ENCODE peak calls at places on chromosomes 16 and 17, in five cellular contexts. One of them, this sample, is unnamed.

GRCh38 chr16:48609453-48610023 is 442 bp downstream of the N4BP1 start:
- DNase-seq in head of caudate nucleus: peak; percentile 67
- DNase-seq in activated naive CD4-positive, alpha-beta T cell treated with Interleukin-2 at 50 U/mL for 16 hours: peak; percentile 54
- DNase-seq in NCI-H69: peak; percentile 83
- DNase-seq in GM12892: peak; percentile 45
- DNase-seq in this sample: no peak

GRCh38 chr17:82317394-82318168 is at the start of gene CD7:
- DNase-seq in GM12892: no peak
- DNase-seq in activated naive CD4-positive, alpha-beta T cell treated with Interleukin-2 at 50 U/mL for 16 hours: peak; percentile 66
- DNase-seq in head of caudate nucleus: no peak
- DNase-seq in NCI-H69: no peak
- DNase-seq in this sample: no peak

GRCh38 chr17:59764292-59764741 is 56.9 kb downstream of the VMP1 start:
- DNase-seq in activated naive CD4-positive, alpha-beta T cell treated with Interleukin-2 at 50 U/mL for 16 hours: no peak
- DNase-seq in GM12892: no peak
- DNase-seq in NCI-H69: no peak
- DNase-seq in head of caudate nucleus: no peak
- DNase-seq in this sample: no peak

GRCh38 chr16:88062341-88062861 is 111.2 kb downstream of the BANP start:
- DNase-seq in activated naive CD4-positive, alpha-beta T cell treated with Interleukin-2 at 50 U/mL for 16 hours: no peak
- DNase-seq in head of caudate nucleus: no peak
- DNase-seq in NCI-H69: no peak
- DNase-seq in GM12892: no peak
- DNase-seq in this sample: no peak

GRCh38 chr17:33366998-33367397 is 73.9 kb upstream of the ASIC2 start:
- DNase-seq in GM12892: no peak
- DNase-seq in head of caudate nucleus: no peak
- DNase-seq in NCI-H69: no peak
- DNase-seq in activated naive CD4-positive, alpha-beta T cell treated with Interleukin-2 at 50 U/mL for 16 hours: no peak
- DNase-seq in this sample: no peak

GRCh38 chr17:55224746-55225145 is 40.0 kb upstream of the HLF start:
- DNase-seq in NCI-H69: peak; percentile 58
- DNase-seq in GM12892: no peak
- DNase-seq in head of caudate nucleus: no peak
- DNase-seq in activated naive CD4-positive, alpha-beta T cell treated with Interleukin-2 at 50 U/mL for 16 hours: no peak
- DNase-seq in this sample: no peak

GRCh38 chr16:35102780-35103403 is 1643.5 kb downstream of the TP53TG3F start:
- DNase-seq in NCI-H69: no peak
- DNase-seq in head of caudate nucleus: no peak
- DNase-seq in GM12892: no peak
- DNase-seq in activated naive CD4-positive, alpha-beta T cell treated with Interleukin-2 at 50 U/mL for 16 hours: no peak
- DNase-seq in this sample: no peak

GRCh38 chr16:25210758-25211157 is 6.0 kb upstream of the AQP8 start:
- DNase-seq in NCI-H69: no peak
- DNase-seq in activated naive CD4-positive, alpha-beta T cell treated with Interleukin-2 at 50 U/mL for 16 hours: no peak
- DNase-seq in GM12892: no peak
- DNase-seq in head of caudate nucleus: no peak
- DNase-seq in this sample: no peak

GRCh38 chr17:59329558-59330313 is 1.7 kb upstream of the YPEL2 start:
- DNase-seq in NCI-H69: peak; percentile 85
- DNase-seq in activated naive CD4-positive, alpha-beta T cell treated with Interleukin-2 at 50 U/mL for 16 hours: peak; percentile 51
- DNase-seq in GM12892: no peak
- DNase-seq in head of caudate nucleus: peak; percentile 80
- DNase-seq in this sample: peak; percentile 93

GRCh38 chr16:31204871-31205666 is 2.5 kb upstream of the PYCARD start:
- DNase-seq in head of caudate nucleus: no peak
- DNase-seq in NCI-H69: no peak
- DNase-seq in activated naive CD4-positive, alpha-beta T cell treated with Interleukin-2 at 50 U/mL for 16 hours: no peak
- DNase-seq in GM12892: no peak
- DNase-seq in this sample: no peak

GRCh38 chr16:3065069-3065741 is at the start of gene IL32:
- DNase-seq in head of caudate nucleus: no peak
- DNase-seq in activated naive CD4-positive, alpha-beta T cell treated with Interleukin-2 at 50 U/mL for 16 hours: peak; percentile 80
- DNase-seq in NCI-H69: peak; percentile 35
- DNase-seq in GM12892: no peak
- DNase-seq in this sample: no peak

GRCh38 chr16:17233301-17234002 is 237.3 kb downstream of the XYLT1 start:
- DNase-seq in GM12892: no peak
- DNase-seq in activated naive CD4-positive, alpha-beta T cell treated with Interleukin-2 at 50 U/mL for 16 hours: no peak
- DNase-seq in head of caudate nucleus: no peak
- DNase-seq in NCI-H69: no peak
- DNase-seq in this sample: no peak

GRCh38 chr17:2929881-2930533 is 133.4 kb downstream of the OR1D5 start:
- DNase-seq in activated naive CD4-positive, alpha-beta T cell treated with Interleukin-2 at 50 U/mL for 16 hours: peak; percentile 20
- DNase-seq in GM12892: peak; percentile 49
- DNase-seq in NCI-H69: peak; percentile 33
- DNase-seq in head of caudate nucleus: no peak
- DNase-seq in this sample: no peak

GRCh38 chr16:66476328-66477027 is 49.4 kb downstream of the BEAN1 start:
- DNase-seq in GM12892: no peak
- DNase-seq in head of caudate nucleus: no peak
- DNase-seq in activated naive CD4-positive, alpha-beta T cell treated with Interleukin-2 at 50 U/mL for 16 hours: peak; percentile 70
- DNase-seq in NCI-H69: peak; percentile 5
- DNase-seq in this sample: no peak

GRCh38 chr17:36481829-36482228 is 4.7 kb upstream of the ZNHIT3 start:
- DNase-seq in GM12892: no peak
- DNase-seq in activated naive CD4-positive, alpha-beta T cell treated with Interleukin-2 at 50 U/mL for 16 hours: no peak
- DNase-seq in head of caudate nucleus: no peak
- DNase-seq in NCI-H69: no peak
- DNase-seq in this sample: no peak

GRCh38 chr17:4536259-4536741 is 18.9 kb downstream of the MYBBP1A start:
- DNase-seq in NCI-H69: no peak
- DNase-seq in head of caudate nucleus: no peak
- DNase-seq in activated naive CD4-positive, alpha-beta T cell treated with Interleukin-2 at 50 U/mL for 16 hours: no peak
- DNase-seq in GM12892: no peak
- DNase-seq in this sample: no peak

GRCh38 chr17:50918071-50918932 is 52.1 kb upstream of the TOB1 start:
- DNase-seq in head of caudate nucleus: no peak
- DNase-seq in activated naive CD4-positive, alpha-beta T cell treated with Interleukin-2 at 50 U/mL for 16 hours: no peak
- DNase-seq in GM12892: no peak
- DNase-seq in NCI-H69: no peak
- DNase-seq in this sample: no peak

GRCh38 chr16:17328971-17329370 is 141.8 kb downstream of the XYLT1 start:
- DNase-seq in NCI-H69: no peak
- DNase-seq in activated naive CD4-positive, alpha-beta T cell treated with Interleukin-2 at 50 U/mL for 16 hours: no peak
- DNase-seq in head of caudate nucleus: no peak
- DNase-seq in GM12892: no peak
- DNase-seq in this sample: no peak

GRCh38 chr17:62652251-62653001 is 25.0 kb downstream of the MRC2 start:
- DNase-seq in activated naive CD4-positive, alpha-beta T cell treated with Interleukin-2 at 50 U/mL for 16 hours: peak; percentile 27
- DNase-seq in NCI-H69: peak; percentile 84
- DNase-seq in GM12892: no peak
- DNase-seq in head of caudate nucleus: no peak
- DNase-seq in this sample: peak; percentile 40

GRCh38 chr17:7139400-7139799 is 24.8 kb upstream of the ASGR2 start:
- DNase-seq in GM12892: no peak
- DNase-seq in head of caudate nucleus: no peak
- DNase-seq in activated naive CD4-positive, alpha-beta T cell treated with Interleukin-2 at 50 U/mL for 16 hours: no peak
- DNase-seq in NCI-H69: no peak
- DNase-seq in this sample: no peak

GRCh38 chr16:58485184-58485887 is 14.6 kb upstream of the NDRG4 start:
- DNase-seq in NCI-H69: no peak
- DNase-seq in GM12892: no peak
- DNase-seq in activated naive CD4-positive, alpha-beta T cell treated with Interleukin-2 at 50 U/mL for 16 hours: no peak
- DNase-seq in head of caudate nucleus: no peak
- DNase-seq in this sample: no peak

GRCh38 chr17:13518271-13519000 is 83.3 kb downstream of the HS3ST3A1 start:
- DNase-seq in head of caudate nucleus: no peak
- DNase-seq in GM12892: no peak
- DNase-seq in activated naive CD4-positive, alpha-beta T cell treated with Interleukin-2 at 50 U/mL for 16 hours: no peak
- DNase-seq in NCI-H69: no peak
- DNase-seq in this sample: no peak

GRCh38 chr17:79114455-79115301 is 40.1 kb downstream of the ENGASE start:
- DNase-seq in NCI-H69: peak; percentile 98
- DNase-seq in activated naive CD4-positive, alpha-beta T cell treated with Interleukin-2 at 50 U/mL for 16 hours: no peak
- DNase-seq in head of caudate nucleus: no peak
- DNase-seq in GM12892: no peak
- DNase-seq in this sample: no peak

GRCh38 chr17:1647802-1648581 is 1.7 kb downstream of the RILP start:
- DNase-seq in NCI-H69: no peak
- DNase-seq in activated naive CD4-positive, alpha-beta T cell treated with Interleukin-2 at 50 U/mL for 16 hours: no peak
- DNase-seq in GM12892: no peak
- DNase-seq in head of caudate nucleus: peak; percentile 60
- DNase-seq in this sample: no peak

GRCh38 chr16:54160939-54161897 is 125.4 kb downstream of the IRX3 start:
- DNase-seq in head of caudate nucleus: no peak
- DNase-seq in NCI-H69: no peak
- DNase-seq in GM12892: no peak
- DNase-seq in activated naive CD4-positive, alpha-beta T cell treated with Interleukin-2 at 50 U/mL for 16 hours: no peak
- DNase-seq in this sample: no peak

GRCh38 chr16:53482123-53482522 is 20.9 kb downstream of the AKTIP start:
- DNase-seq in head of caudate nucleus: no peak
- DNase-seq in activated naive CD4-positive, alpha-beta T cell treated with Interleukin-2 at 50 U/mL for 16 hours: no peak
- DNase-seq in NCI-H69: no peak
- DNase-seq in GM12892: no peak
- DNase-seq in this sample: no peak

GRCh38 chr17:27560668-27561067 is 70.3 kb upstream of the LGALS9 start:
- DNase-seq in NCI-H69: peak; percentile 53
- DNase-seq in GM12892: no peak
- DNase-seq in activated naive CD4-positive, alpha-beta T cell treated with Interleukin-2 at 50 U/mL for 16 hours: no peak
- DNase-seq in head of caudate nucleus: no peak
- DNase-seq in this sample: no peak

GRCh38 chr17:79715318-79716182 is 15.2 kb upstream of the ENPP7 start:
- DNase-seq in GM12892: no peak
- DNase-seq in activated naive CD4-positive, alpha-beta T cell treated with Interleukin-2 at 50 U/mL for 16 hours: no peak
- DNase-seq in NCI-H69: no peak
- DNase-seq in head of caudate nucleus: no peak
- DNase-seq in this sample: no peak

GRCh38 chr17:27898096-27898495 is 4.9 kb upstream of the LYRM9 start:
- DNase-seq in activated naive CD4-positive, alpha-beta T cell treated with Interleukin-2 at 50 U/mL for 16 hours: no peak
- DNase-seq in NCI-H69: no peak
- DNase-seq in GM12892: no peak
- DNase-seq in head of caudate nucleus: no peak
- DNase-seq in this sample: no peak

GRCh38 chr16:19116711-19117449 is 3.1 kb downstream of the ITPRIPL2 start:
- DNase-seq in GM12892: no peak
- DNase-seq in activated naive CD4-positive, alpha-beta T cell treated with Interleukin-2 at 50 U/mL for 16 hours: no peak
- DNase-seq in NCI-H69: no peak
- DNase-seq in head of caudate nucleus: no peak
- DNase-seq in this sample: no peak

GRCh38 chr17:38326996-38327792 is 16.6 kb downstream of the GPR179 start:
- DNase-seq in GM12892: no peak
- DNase-seq in head of caudate nucleus: peak; percentile 56
- DNase-seq in NCI-H69: no peak
- DNase-seq in activated naive CD4-positive, alpha-beta T cell treated with Interleukin-2 at 50 U/mL for 16 hours: no peak
- DNase-seq in this sample: peak; percentile 61

GRCh38 chr17:81306491-81306890 is 11.4 kb upstream of the SLC38A10 start:
- DNase-seq in head of caudate nucleus: no peak
- DNase-seq in GM12892: no peak
- DNase-seq in activated naive CD4-positive, alpha-beta T cell treated with Interleukin-2 at 50 U/mL for 16 hours: no peak
- DNase-seq in NCI-H69: no peak
- DNase-seq in this sample: no peak

GRCh38 chr16:57966133-57966805 is 4.7 kb downstream of the CNGB1 start:
- DNase-seq in activated naive CD4-positive, alpha-beta T cell treated with Interleukin-2 at 50 U/mL for 16 hours: no peak
- DNase-seq in GM12892: no peak
- DNase-seq in NCI-H69: peak; percentile 9
- DNase-seq in head of caudate nucleus: no peak
- DNase-seq in this sample: peak; percentile 16

GRCh38 chr16:28946681-28947080 is 4.1 kb upstream of the NFATC2IP start:
- DNase-seq in head of caudate nucleus: no peak
- DNase-seq in activated naive CD4-positive, alpha-beta T cell treated with Interleukin-2 at 50 U/mL for 16 hours: no peak
- DNase-seq in GM12892: no peak
- DNase-seq in NCI-H69: no peak
- DNase-seq in this sample: no peak

GRCh38 chr17:61157246-61157887 is 242.3 kb upstream of the TBX2 start:
- DNase-seq in activated naive CD4-positive, alpha-beta T cell treated with Interleukin-2 at 50 U/mL for 16 hours: no peak
- DNase-seq in NCI-H69: peak; percentile 94
- DNase-seq in GM12892: no peak
- DNase-seq in head of caudate nucleus: peak; percentile 49
- DNase-seq in this sample: peak; percentile 84

GRCh38 chr16:22232277-22233049 is 26.4 kb downstream of the EEF2K start:
- DNase-seq in NCI-H69: peak; percentile 98
- DNase-seq in activated naive CD4-positive, alpha-beta T cell treated with Interleukin-2 at 50 U/mL for 16 hours: peak; percentile 27
- DNase-seq in GM12892: no peak
- DNase-seq in head of caudate nucleus: no peak
- DNase-seq in this sample: no peak

GRCh38 chr16:4096509-4096908 is 19.7 kb downstream of the ADCY9 start:
- DNase-seq in GM12892: no peak
- DNase-seq in activated naive CD4-positive, alpha-beta T cell treated with Interleukin-2 at 50 U/mL for 16 hours: no peak
- DNase-seq in head of caudate nucleus: no peak
- DNase-seq in NCI-H69: peak; percentile 27
- DNase-seq in this sample: no peak

GRCh38 chr17:74431568-74432483 is at the start of gene GPRC5C:
- DNase-seq in activated naive CD4-positive, alpha-beta T cell treated with Interleukin-2 at 50 U/mL for 16 hours: peak; percentile 53
- DNase-seq in head of caudate nucleus: peak; percentile 62
- DNase-seq in NCI-H69: peak; percentile 97
- DNase-seq in GM12892: no peak
- DNase-seq in this sample: no peak

GRCh38 chr16:85425061-85425662 is 188.0 kb upstream of the GSE1 start:
- DNase-seq in GM12892: no peak
- DNase-seq in head of caudate nucleus: peak; percentile 9
- DNase-seq in activated naive CD4-positive, alpha-beta T cell treated with Interleukin-2 at 50 U/mL for 16 hours: no peak
- DNase-seq in NCI-H69: peak; percentile 49
- DNase-seq in this sample: no peak

GRCh38 chr17:37729905-37730304 is 15.0 kb downstream of the HNF1B start:
- DNase-seq in activated naive CD4-positive, alpha-beta T cell treated with Interleukin-2 at 50 U/mL for 16 hours: no peak
- DNase-seq in GM12892: no peak
- DNase-seq in head of caudate nucleus: no peak
- DNase-seq in NCI-H69: no peak
- DNase-seq in this sample: no peak